ENCODE peak calls at places on chromosomes 13 and 19, in seven cellular contexts. F, J, M, N, D, W and H are unnamed samples.

GRCh38 chr13:36030670-36031331 is 100.4 kb downstream of the DCLK1 start:
- DNase-seq in F (peak; percentile 25), J (peak; percentile 95), W (peak; percentile 89), M (peak; percentile 28), N (no peak), D (no peak), H (no peak)

GRCh38 chr19:48619692-48620565 is 623 bp downstream of the SPHK2 start:
- DNase-seq in J (peak; percentile 39), W (no peak), D (no peak), N (no peak), F (no peak), M (no peak), H (no peak)

GRCh38 chr13:80265348-80265747 is 75.6 kb downstream of the SPRY2 start:
- DNase-seq in N (no peak), J (no peak), M (no peak), D (no peak), W (peak; percentile 44), F (no peak), H (no peak)

GRCh38 chr13:108267338-108267737 is 2.2 kb upstream of the TNFSF13B start:
- DNase-seq in W (no peak), M (no peak), F (no peak), D (no peak), J (no peak), N (no peak), H (no peak)

GRCh38 chr19:18500820-18501219 is 21.1 kb downstream of the ELL start:
- DNase-seq in M (peak; percentile 66), W (no peak), D (no peak), N (no peak), F (no peak), J (no peak), H (no peak)

GRCh38 chr13:29676941-29677452 is 81.5 kb upstream of the SLC7A1 start:
- DNase-seq in M (no peak), F (no peak), N (peak; percentile 75), W (no peak), D (no peak), J (no peak), H (no peak)

GRCh38 chr13:66375756-66376155 is 854.4 kb downstream of the PCDH9 start:
- DNase-seq in D (no peak), N (no peak), M (no peak), J (no peak), W (no peak), F (no peak), H (no peak)

GRCh38 chr13:44818428-44818827 is 170.8 kb downstream of the NUFIP1 start:
- DNase-seq in F (no peak), N (no peak), J (peak; percentile 54), W (no peak), M (no peak), D (no peak), H (peak; percentile 18)

GRCh38 chr13:30928971-30929370 is 3.5 kb upstream of the TEX26 start:
- DNase-seq in W (no peak), J (no peak), N (no peak), M (no peak), F (no peak), D (no peak), H (no peak)

GRCh38 chr13:30453727-30454126 is 12.0 kb downstream of the HMGB1 start:
- DNase-seq in F (no peak), J (peak; percentile 24), D (no peak), W (no peak), M (no peak), N (no peak), H (no peak)

GRCh38 chr13:55664178-55664577 is 1476.5 kb upstream of the PRR20A start:
- DNase-seq in N (no peak), F (no peak), M (no peak), W (no peak), D (no peak), J (no peak), H (no peak)

GRCh38 chr19:18063463-18063862 is 23.3 kb downstream of the IL12RB1 start:
- DNase-seq in D (no peak), W (no peak), F (no peak), N (no peak), M (no peak), J (no peak), H (no peak)

GRCh38 chr13:80604094-80604493 is 263.2 kb upstream of the SPRY2 start:
- DNase-seq in N (no peak), J (peak; percentile 60), M (peak; percentile 39), F (no peak), D (peak; percentile 38), W (no peak), H (no peak)

GRCh38 chr13:39536274-39536673 is 66.7 kb downstream of the LHFPL6 start:
- DNase-seq in F (no peak), N (no peak), W (no peak), J (no peak), D (no peak), M (no peak), H (no peak)

GRCh38 chr13:67554296-67554695 is 324.2 kb upstream of the PCDH9 start:
- DNase-seq in W (peak; percentile 35), J (no peak), M (no peak), N (no peak), D (no peak), F (no peak), H (no peak)

GRCh38 chr19:46211201-46211881 is 18.2 kb upstream of the IGFL1 start:
- DNase-seq in N (no peak), M (no peak), F (no peak), W (no peak), D (peak; percentile 17), J (peak; percentile 34), H (peak; percentile 26)

DNA sequence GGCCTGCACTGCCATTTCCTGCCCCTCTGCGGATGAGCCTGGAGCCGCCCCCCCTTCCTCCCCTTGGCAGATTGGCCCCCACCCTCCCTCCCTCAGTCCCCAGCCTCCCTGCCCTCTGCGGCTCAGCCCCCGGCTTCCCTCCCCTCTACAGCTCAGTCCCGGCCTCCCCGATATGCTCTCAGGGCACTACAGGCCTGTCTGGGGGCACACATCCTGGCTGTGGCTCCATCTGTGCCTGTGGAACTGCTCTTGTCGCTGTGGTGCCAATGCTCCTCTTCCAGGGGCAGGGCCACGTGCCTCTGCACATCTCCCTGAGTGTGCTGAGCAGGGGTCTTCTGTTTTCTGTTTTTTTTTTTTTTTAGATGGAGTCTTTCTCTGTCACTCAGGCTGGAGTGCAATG is 39.0 kb downstream of the ADPRHL1 start:
- DNase-seq in F (no peak), J (no peak), N (no peak), M (no peak), W (no peak), D (no peak), H (no peak)
- H3K4me3 ChIP-seq in F (no peak overlapping the region), J (no peak overlapping the region), N (no peak overlapping the region), M (no peak overlapping the region), W (no peak overlapping the region), D (no peak overlapping the region), H (no peak overlapping the region)

GRCh38 chr13:60148918-60149317 is 14.8 kb downstream of the DIAPH3 start:
- DNase-seq in W (no peak), D (no peak), J (no peak), F (no peak), N (no peak), M (no peak), H (no peak)
- H3K4me3 ChIP-seq in W (no peak overlapping the region), D (no peak overlapping the region), J (no peak overlapping the region), F (no peak overlapping the region), N (no peak overlapping the region), M (no peak overlapping the region), H (no peak overlapping the region)

DNA sequence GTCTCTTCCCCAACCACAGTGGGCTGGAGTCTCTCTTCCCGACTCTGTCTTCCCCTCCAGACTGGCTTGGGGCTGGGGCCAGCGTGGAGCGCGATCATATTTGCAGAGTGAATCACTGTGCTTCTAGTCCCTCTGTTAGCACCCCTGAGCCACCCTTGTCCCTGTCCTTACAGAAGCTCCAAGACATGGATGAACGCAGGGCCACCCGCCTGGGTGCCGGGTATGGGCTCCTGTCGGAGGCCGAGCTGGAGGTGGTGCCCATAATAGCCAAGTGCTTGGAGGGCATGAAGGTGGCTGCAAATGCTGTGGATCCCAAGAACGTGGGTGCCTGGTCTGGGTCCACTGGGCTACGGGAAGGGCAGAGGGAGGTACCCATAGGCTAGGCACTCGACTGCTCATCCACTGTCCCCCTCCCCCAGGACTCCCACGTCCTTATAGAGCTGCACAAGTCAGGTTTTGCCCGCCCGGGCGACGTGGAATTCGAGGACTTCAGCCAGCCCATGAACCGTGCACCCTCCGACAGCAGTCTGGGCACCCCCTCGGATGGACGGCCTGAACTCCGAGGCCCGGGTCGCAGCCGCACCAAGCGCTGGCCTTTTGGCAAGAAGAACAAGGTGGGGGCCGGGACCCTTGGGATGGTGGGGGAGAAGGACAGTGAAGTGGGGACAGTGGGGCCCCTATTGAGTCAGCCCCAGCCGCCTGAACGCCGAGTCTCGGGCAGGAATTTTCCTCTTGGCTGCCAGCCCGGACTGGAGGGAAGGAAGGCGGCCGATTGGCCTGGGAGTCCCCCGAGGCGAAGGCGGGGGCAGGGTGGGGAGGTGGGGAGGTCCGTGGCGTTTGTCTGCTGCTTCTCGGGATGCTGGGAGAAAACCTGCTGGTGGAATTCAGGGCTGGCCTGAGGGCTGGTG is 5.2 kb downstream of the TRIP10 start:
- DNase-seq in M (peak; percentile 95), W (peak; percentile 53), J (peak; percentile 95), N (peak; percentile 62), D (peak; percentile 91), F (no peak), H (peak; percentile 89)
- H3K4me3 ChIP-seq in M (no peak overlapping the region), W (peak overlapping the region; percentile 15), J (no peak overlapping the region), N (no peak overlapping the region), D (no peak overlapping the region), F (no peak overlapping the region), H (no peak overlapping the region)

GRCh38 chr13:99228737-99229691 is 28.4 kb downstream of the UBAC2 start:
- DNase-seq in N (peak; percentile 18), W (peak; percentile 73), M (no peak), D (no peak), J (no peak), F (peak; percentile 67), H (peak; percentile 14)
- H3K4me3 ChIP-seq in N (no peak overlapping the region), W (no peak overlapping the region), M (no peak overlapping the region), D (no peak overlapping the region), J (no peak overlapping the region), F (no peak overlapping the region), H (no peak overlapping the region)

DNA sequence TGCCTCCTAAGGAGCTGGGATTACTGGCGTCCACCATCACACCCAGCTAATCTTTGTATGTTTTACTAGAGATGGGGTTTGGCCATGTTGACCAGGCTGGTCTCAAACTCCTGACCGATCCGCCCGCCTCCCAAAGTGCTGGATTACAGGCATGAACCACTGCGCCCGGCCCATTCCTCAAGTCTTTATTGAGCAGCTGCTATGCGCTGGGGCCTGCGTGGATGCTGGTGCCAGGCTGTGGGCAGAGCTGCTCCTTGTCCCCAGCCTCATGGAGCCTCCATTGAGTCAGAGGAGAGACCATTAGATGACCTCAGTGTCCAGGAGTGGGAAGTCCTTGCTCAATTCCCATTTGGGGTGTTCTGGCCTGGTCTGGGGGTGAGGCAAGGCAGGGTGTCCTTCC is 4.2 kb downstream of the ANGPTL4 start:
- DNase-seq in N (no peak), J (no peak), M (no peak), D (no peak), F (no peak), W (no peak), H (no peak)
- H3K4me3 ChIP-seq in N (no peak overlapping the region), J (no peak overlapping the region), M (no peak overlapping the region), D (no peak overlapping the region), F (no peak overlapping the region), W (no peak overlapping the region), H (no peak overlapping the region)

DNA sequence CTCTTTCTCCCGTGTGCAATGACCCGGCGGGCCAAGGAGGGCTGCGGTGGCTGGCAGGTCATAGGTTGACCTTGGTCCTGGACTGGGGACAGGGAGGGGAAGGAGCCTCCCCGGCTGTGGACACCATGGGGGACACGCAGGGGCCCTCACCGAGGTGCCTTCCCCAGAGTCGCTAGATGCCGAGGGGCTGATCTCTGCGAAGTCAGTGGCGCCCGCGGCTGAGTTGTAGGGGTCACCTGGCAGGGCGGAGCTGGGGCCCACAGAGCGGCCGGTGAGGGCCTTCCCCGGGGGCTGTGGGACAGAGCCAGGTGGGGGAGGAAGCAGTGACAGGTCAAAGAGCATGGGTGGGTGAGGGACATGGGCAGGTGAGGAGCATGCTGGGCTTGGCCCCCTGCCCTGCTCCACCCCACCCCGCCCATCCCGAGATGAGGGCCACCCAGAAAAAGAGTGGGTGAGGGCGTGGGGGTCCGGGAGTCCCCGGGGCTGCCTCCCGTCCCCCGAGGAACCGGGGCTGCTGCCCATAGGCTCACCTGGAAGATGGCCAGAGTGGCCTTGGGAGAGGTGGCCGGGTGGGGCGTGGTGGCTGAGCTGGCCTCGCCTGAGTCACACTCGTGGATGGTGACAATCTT is 3.6 kb downstream of the CBARP start:
- DNase-seq in D (no peak), F (no peak), M (no peak), N (no peak), W (no peak), J (no peak), H (no peak)
- H3K4me3 ChIP-seq in D (no peak overlapping the region), F (no peak overlapping the region), M (no peak overlapping the region), N (no peak overlapping the region), W (no peak overlapping the region), J (no peak overlapping the region), H (no peak overlapping the region)